ENCODE peak calls at places on chromosome 1, in four cellular contexts. N is hypothalamus; M is central memory CD4-positive, alpha-beta T cell; T is NCI-H2081. R is an unnamed sample.

GRCh38 chr1:178374016-178374415 is 122.7 kb downstream of the CLEC20A start:
- DNase-seq in N (no peak), M (no peak), T (no peak), R (no peak)

GRCh38 chr1:167499657-167500056 is 18.7 kb downstream of the CD247 start:
- DNase-seq in N (no peak), M (no peak), T (no peak), R (no peak)

GRCh38 chr1:10494418-10494753 is 19.6 kb downstream of the PEX14 start:
- DNase-seq in N (no peak), M (no peak), T (no peak), R (no peak)

GRCh38 chr1:166490437-166490784 is 323.6 kb upstream of the FAM78B start:
- DNase-seq in N (no peak), M (no peak), T (no peak), R (no peak)

GRCh38 chr1:230877924-230878583 is 9.7 kb upstream of the C1orf198 start:
- DNase-seq in N (no peak), M (no peak), T (no peak), R (no peak)

GRCh38 chr1:212514056-212514614 is 81.4 kb downstream of the NENF start:
- DNase-seq in N (peak), M (no peak), T (no peak), R (peak)

GRCh38 chr1:201624741-201625646 is 86.1 kb downstream of the NAV1 start:
- DNase-seq in N (no peak), M (no peak), T (no peak), R (no peak)

GRCh38 chr1:15007842-15008241 is 145.7 kb upstream of the TMEM51 start:
- DNase-seq in N (no peak), M (no peak), T (no peak), R (no peak)

GRCh38 chr1:228009828-228010775 is 3.3 kb downstream of the WNT3A start:
- DNase-seq in N (no peak), M (no peak), T (no peak), R (no peak)

GRCh38 chr1:244424649-244425334 is 26.9 kb downstream of the ADSS2 start:
- DNase-seq in N (no peak), M (no peak), T (no peak), R (no peak)

GRCh38 chr1:8047686-8048522 is 21.8 kb upstream of the ERRFI1 start:
- DNase-seq in N (no peak), M (no peak), T (no peak), R (no peak)

GRCh38 chr1:209936125-209936524 is 1.9 kb upstream of the SYT14 start:
- DNase-seq in N (no peak), M (no peak), T (no peak), R (no peak)

GRCh38 chr1:164780863-164781262 is 221.9 kb downstream of the PBX1 start:
- DNase-seq in N (no peak), M (no peak), T (no peak), R (no peak)

GRCh38 chr1:155504207-155504606 is 58.4 kb downstream of the ASH1L start:
- DNase-seq in N (no peak), M (peak), T (peak), R (no peak)

GRCh38 chr1:82706741-82707140 is 906.0 kb downstream of the ADGRL2 start:
- DNase-seq in N (no peak), M (no peak), T (no peak), R (no peak)

GRCh38 chr1:172699111-172699510 is 40.2 kb downstream of the FASLG start:
- DNase-seq in N (no peak), M (peak), T (no peak), R (no peak)

GRCh38 chr1:39089811-39090519 is 63.8 kb downstream of the NDUFS5 start:
- DNase-seq in N (peak), M (peak), T (no peak), R (no peak)

GRCh38 chr1:29706936-29707335 is 470.6 kb downstream of the PTPRU start:
- DNase-seq in N (no peak), M (no peak), T (peak), R (peak)

GRCh38 chr1:180600301-180600700 is 31.5 kb upstream of the XPR1 start:
- DNase-seq in N (no peak), M (no peak), T (no peak), R (no peak)

R was measured in NCI-H1417 treated with DMSO at 0.1 percent for 48 hours.